ENCODE peak calls at places on chromosomes 3 and 15, in six cellular contexts. H, N, Q, L, Y and C are unnamed samples.

GRCh38 chr3:149316427-149316826 is 17.0 kb downstream of the TM4SF18 start:
- DNase-seq in H (no peak), N (no peak), Q (peak; percentile 35), L (no peak), Y (no peak), C (no peak)

GRCh38 chr15:41334293-41335120 is 1.8 kb downstream of the NUSAP1 start:
- DNase-seq in H (no peak), N (no peak), Q (no peak), L (no peak), Y (no peak), C (no peak)

GRCh38 chr3:16546186-16547004 is 32.9 kb upstream of the RFTN1 start:
- DNase-seq in H (no peak), N (no peak), Q (no peak), L (no peak), Y (no peak), C (no peak)

GRCh38 chr3:100352296-100353178 is 18.0 kb downstream of the NIT2 start:
- DNase-seq in H (no peak), N (no peak), Q (no peak), L (no peak), Y (no peak), C (peak; percentile 15)

GRCh38 chr3:59890637-59891036 is 840.8 kb upstream of the CFAP20DC start:
- DNase-seq in H (no peak), N (no peak), Q (no peak), L (no peak), Y (no peak), C (no peak)

GRCh38 chr3:48661501-48662139 is 1.1 kb downstream of the CELSR3 start:
- DNase-seq in H (peak; percentile 81), N (no peak), Q (peak; percentile 35), L (peak; percentile 99), Y (peak; percentile 88), C (no peak)

GRCh38 chr3:167095976-167096375 is 284.1 kb downstream of the ZBBX start:
- DNase-seq in H (no peak), N (no peak), Q (no peak), L (no peak), Y (no peak), C (no peak)

GRCh38 chr3:13934813-13935212 is 54.9 kb upstream of the WNT7A start:
- DNase-seq in H (no peak), N (no peak), Q (no peak), L (no peak), Y (no peak), C (no peak)

GRCh38 chr3:59680916-59681315 is 631.1 kb upstream of the CFAP20DC start:
- DNase-seq in H (no peak), N (no peak), Q (no peak), L (no peak), Y (no peak), C (no peak)

GRCh38 chr3:123039178-123039577 is 11.6 kb upstream of the SEMA5B start:
- DNase-seq in H (no peak), N (no peak), Q (no peak), L (no peak), Y (no peak), C (no peak)

GRCh38 chr15:101108458-101108775 is 143.4 kb downstream of the CHSY1 start:
- DNase-seq in H (no peak), N (no peak), Q (no peak), L (no peak), Y (no peak), C (no peak)

GRCh38 chr3:143648218-143648617 is 200.1 kb downstream of the SLC9A9 start:
- DNase-seq in H (peak; percentile 9), N (no peak), Q (no peak), L (no peak), Y (no peak), C (no peak)

GRCh38 chr3:136957751-136958288 is at the start of gene IL20RB:
- DNase-seq in H (peak; percentile 60), N (no peak), Q (peak; percentile 88), L (no peak), Y (no peak), C (peak; percentile 50)

GRCh38 chr15:25192651-25193050 is 237.9 kb downstream of the SNRPN start:
- DNase-seq in H (no peak), N (no peak), Q (no peak), L (no peak), Y (no peak), C (no peak)

GRCh38 chr3:178382388-178383061 is 153.7 kb upstream of the KCNMB2 start:
- DNase-seq in H (no peak), N (peak; percentile 69), Q (peak; percentile 93), L (no peak), Y (no peak), C (peak; percentile 72)

GRCh38 chr3:181326637-181327223 is 337.2 kb upstream of the DNAJC19 start:
- DNase-seq in H (peak; percentile 72), N (peak; percentile 23), Q (peak; percentile 34), L (peak; percentile 19), Y (peak; percentile 66), C (no peak)

GRCh38 chr3:141795719-141796435 is 32.7 kb downstream of the GRK7 start:
- DNase-seq in H (no peak), N (no peak), Q (peak; percentile 82), L (no peak), Y (no peak), C (no peak)

GRCh38 chr3:36482259-36482658 is 102.0 kb downstream of the STAC start:
- DNase-seq in H (no peak), N (no peak), Q (no peak), L (no peak), Y (no peak), C (no peak)

GRCh38 chr3:51398595-51399310 is 7.7 kb downstream of the RBM15B start:
- DNase-seq in H (no peak), N (no peak), Q (no peak), L (no peak), Y (no peak), C (no peak)

GRCh38 chr3:193168911-193169310 is 72.1 kb upstream of the PLAAT1 start:
- DNase-seq in H (no peak), N (no peak), Q (no peak), L (no peak), Y (no peak), C (no peak)

GRCh38 chr3:124923833-124924232 is 10.7 kb downstream of the MUC13 start:
- DNase-seq in H (peak; percentile 39), N (no peak), Q (no peak), L (peak; percentile 41), Y (no peak), C (no peak)

GRCh38 chr3:111253733-111254132 is 182.1 kb downstream of the NECTIN3 start:
- DNase-seq in H (no peak), N (no peak), Q (no peak), L (no peak), Y (no peak), C (no peak)

GRCh38 chr15:64092075-64092820 is 1.4 kb downstream of the CIAO2A start:
- DNase-seq in H (peak; percentile 22), N (no peak), Q (no peak), L (peak; percentile 22), Y (no peak), C (no peak)

GRCh38 chr3:23111799-23112198 is 91.3 kb upstream of the UBE2E2 start:
- DNase-seq in H (no peak), N (no peak), Q (no peak), L (no peak), Y (no peak), C (no peak)

GRCh38 chr3:15539066-15539465 is 17.6 kb upstream of the COLQ start:
- DNase-seq in H (no peak), N (no peak), Q (no peak), L (no peak), Y (no peak), C (no peak)
- H3K4me3 ChIP-seq in H (no peak overlapping the region), N (no peak overlapping the region), Q (no peak overlapping the region), L (no peak overlapping the region), Y (no peak overlapping the region), C (no peak overlapping the region)

GRCh38 chr15:72536506-72536905 is 62.4 kb downstream of the ARIH1 start:
- DNase-seq in H (no peak), N (no peak), Q (no peak), L (no peak), Y (no peak), C (no peak)
- H3K4me3 ChIP-seq in H (no peak overlapping the region), N (no peak overlapping the region), Q (no peak overlapping the region), L (no peak overlapping the region), Y (no peak overlapping the region), C (no peak overlapping the region)

DNA sequence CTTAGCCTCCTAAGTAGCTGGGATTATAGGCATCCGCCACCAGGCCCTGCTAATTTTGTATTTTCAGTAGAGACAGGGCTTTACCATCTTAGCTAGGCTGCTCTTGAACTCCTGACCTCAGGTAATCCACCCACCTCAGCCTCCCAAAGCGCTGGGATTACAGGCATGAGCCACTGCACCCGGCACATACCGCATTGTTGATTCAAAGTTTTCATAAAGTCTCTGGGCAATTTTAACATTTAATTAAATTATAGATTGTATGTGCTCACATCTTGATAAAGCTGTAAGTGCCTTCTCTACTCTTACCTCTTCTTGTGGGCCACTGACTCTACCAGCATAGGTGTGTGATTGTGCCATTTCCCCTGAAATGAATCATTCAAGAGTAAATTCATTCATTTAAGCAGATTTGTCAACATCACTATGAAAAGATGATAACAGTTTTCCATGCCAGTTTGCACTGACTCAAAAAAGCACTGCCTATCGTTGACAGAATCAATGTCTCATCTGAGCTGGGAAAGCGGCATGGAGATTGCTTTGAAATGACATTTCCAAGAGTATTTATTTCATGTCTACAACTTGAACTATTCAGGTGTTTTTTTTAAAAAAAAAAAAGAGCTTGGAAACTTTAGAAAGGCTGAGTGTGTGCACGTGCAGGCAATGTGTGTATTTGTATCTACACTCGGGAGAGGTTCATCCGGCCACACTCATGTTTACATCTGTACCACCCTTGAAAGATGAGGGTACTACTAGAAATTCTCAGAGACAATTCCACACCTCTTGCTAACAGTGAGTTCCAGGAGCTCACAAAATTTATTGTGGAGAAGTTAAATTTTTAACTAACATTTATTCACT is 3.4 kb downstream of the BCL2A1 start:
- DNase-seq in H (no peak), N (no peak), Q (no peak), L (no peak), Y (no peak), C (no peak)
- H3K4me3 ChIP-seq in H (no peak overlapping the region), N (no peak overlapping the region), Q (no peak overlapping the region), L (no peak overlapping the region), Y (no peak overlapping the region), C (no peak overlapping the region)

GRCh38 chr3:118487734-118488133 is 546.9 kb downstream of the IGSF11 start:
- DNase-seq in H (no peak), N (no peak), Q (no peak), L (no peak), Y (no peak), C (no peak)
- H3K4me3 ChIP-seq in H (no peak overlapping the region), N (no peak overlapping the region), Q (no peak overlapping the region), L (no peak overlapping the region), Y (no peak overlapping the region), C (no peak overlapping the region)